ENCODE peak calls at places on chromosomes 13 and 19, in five cellular contexts. B is CD8-positive, alpha-beta T cell; X is neural progenitor cell; E is tibial nerve; J is breast epithelium. F is an unnamed sample.
A peak's percentile ranks its signal among the peaks of the same experiment; 100 is the strongest.

GRCh38 chr19:11208526-11209471 is 11.5 kb upstream of the KANK2 start:
- DNase-seq in B (no peak), X (no peak), E (no peak), J (no peak), F (no peak)

GRCh38 chr19:34960103-34960805 is 3.8 kb downstream of the ZNF792 start:
- DNase-seq in B (no peak), X (no peak), E (no peak), J (no peak), F (no peak)

GRCh38 chr19:48329167-48329891 is 4.0 kb downstream of the EMP3 start:
- DNase-seq in B (peak; percentile 59), X (no peak), E (no peak), J (no peak), F (no peak)

GRCh38 chr13:46778879-46779278 is 18.1 kb downstream of the ESD start:
- DNase-seq in B (no peak), X (no peak), E (no peak), J (no peak), F (no peak)

GRCh38 chr13:30339721-30340366 is 32.5 kb upstream of the KATNAL1 start:
- DNase-seq in B (no peak), X (no peak), E (no peak), J (no peak), F (no peak)

GRCh38 chr13:36029171-36029570 is 102.0 kb downstream of the DCLK1 start:
- DNase-seq in B (no peak), X (no peak), E (no peak), J (no peak), F (peak; percentile 69)

GRCh38 chr19:43316591-43317319 is 36.7 kb upstream of the CD177 start:
- DNase-seq in B (no peak), X (peak; percentile 91), E (no peak), J (no peak), F (peak; percentile 13)

GRCh38 chr19:49528211-49528771 is 488 bp downstream of the RCN3 start:
- DNase-seq in B (no peak), X (no peak), E (no peak), J (no peak), F (no peak)

GRCh38 chr19:46571495-46571894 is 29.6 kb upstream of the CALM3 start:
- DNase-seq in B (no peak), X (peak; percentile 72), E (no peak), J (no peak), F (no peak)

GRCh38 chr13:106156468-106156867 is 379.0 kb downstream of the EFNB2 start:
- DNase-seq in B (no peak), X (no peak), E (no peak), J (no peak), F (no peak)

GRCh38 chr13:30824651-30825050 is 81.4 kb upstream of the MEDAG start:
- DNase-seq in B (no peak), X (peak; percentile 44), E (no peak), J (no peak), F (no peak)

GRCh38 chr13:80334582-80335260 is 6.2 kb downstream of the SPRY2 start:
- DNase-seq in B (no peak), X (no peak), E (no peak), J (no peak), F (no peak)

GRCh38 chr13:80116107-80116506 is 224.8 kb downstream of the SPRY2 start:
- DNase-seq in B (no peak), X (no peak), E (no peak), J (no peak), F (no peak)

GRCh38 chr19:28631931-28632330 is 581.0 kb downstream of the UQCRFS1 start:
- DNase-seq in B (no peak), X (no peak), E (no peak), J (no peak), F (no peak)

GRCh38 chr13:64551755-64552154 is 2678.4 kb downstream of the PCDH9 start:
- DNase-seq in B (no peak), X (no peak), E (no peak), J (no peak), F (no peak)

GRCh38 chr13:109180905-109181425 is 551.6 kb downstream of the MYO16 start:
- DNase-seq in B (no peak), X (no peak), E (no peak), J (no peak), F (no peak)

GRCh38 chr13:53007872-53008271 is 20.7 kb upstream of the OLFM4 start:
- DNase-seq in B (no peak), X (no peak), E (no peak), J (no peak), F (no peak)

GRCh38 chr19:3950871-3951861 is 18.3 kb downstream of the NMRK2 start:
- DNase-seq in B (peak; percentile 56), X (no peak), E (no peak), J (no peak), F (no peak)

GRCh38 chr19:36100476-36100875 is 10.5 kb upstream of the OVOL3 start:
- DNase-seq in B (no peak), X (no peak), E (no peak), J (no peak), F (no peak)

GRCh38 chr13:75365724-75366173 is 116.2 kb downstream of the TBC1D4 start:
- DNase-seq in B (no peak), X (no peak), E (no peak), J (no peak), F (no peak)

GRCh38 chr19:10013834-10014618 is 743 bp downstream of the RDH8 start:
- DNase-seq in B (no peak), X (no peak), E (no peak), J (no peak), F (no peak)

GRCh38 chr13:106561551-106562170 is 6.3 kb downstream of the ARGLU1 start:
- DNase-seq in B (no peak), X (peak; percentile 55), E (no peak), J (no peak), F (no peak)

GRCh38 chr13:69423844-69424243 is 683.8 kb upstream of the ATXN8OS start:
- DNase-seq in B (no peak), X (peak; percentile 11), E (no peak), J (no peak), F (no peak)

DNA sequence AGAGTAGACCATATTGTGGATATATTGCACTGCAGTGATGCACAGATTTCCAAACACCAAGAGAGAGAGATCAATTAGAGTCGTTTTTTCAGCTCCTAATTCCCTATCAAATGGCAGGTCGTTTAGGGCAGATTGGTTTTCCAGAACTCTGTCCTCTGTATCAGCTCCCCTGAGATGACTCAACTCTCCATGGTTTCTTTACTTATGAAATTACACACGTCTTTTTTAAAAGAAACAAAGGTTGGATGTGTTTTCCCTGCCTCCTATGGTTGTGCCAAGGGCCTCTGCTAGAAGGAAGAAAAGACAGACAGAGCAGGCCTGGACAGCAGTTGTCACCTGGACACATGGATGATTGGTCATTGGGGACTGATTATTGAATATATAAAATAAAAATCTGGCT is 478.1 kb upstream of the NBEA start:
- DNase-seq in B (no peak), X (no peak), E (no peak), J (no peak), F (no peak)
- H3K4me3 ChIP-seq in B (no peak overlapping the region), X (no peak overlapping the region), E (no peak overlapping the region), J (no peak overlapping the region), F (no peak overlapping the region)

DNA sequence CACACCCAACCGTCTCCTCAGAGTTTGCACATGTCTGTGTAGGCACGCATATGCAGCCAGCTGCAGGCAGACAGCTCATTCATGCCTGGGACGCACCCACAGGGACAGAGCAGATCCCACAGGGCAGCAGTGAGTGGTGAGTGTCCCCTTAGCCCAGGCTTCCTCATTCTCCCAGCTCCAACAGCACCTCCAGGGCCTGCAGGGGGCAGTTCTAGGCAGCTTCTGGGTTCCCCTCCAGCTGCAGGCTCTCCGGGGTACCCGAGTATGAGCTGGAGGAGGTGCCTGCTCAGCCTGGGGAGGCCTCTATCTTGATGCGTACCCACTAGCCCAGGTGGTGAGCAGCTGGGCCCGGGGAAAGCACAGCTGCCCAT is 1.3 kb upstream of the SHANK1 start:
- DNase-seq in B (no peak), X (peak; percentile 38), E (no peak), J (no peak), F (no peak)
- TF ChIP-seq CTCF in B (no peak), X (no peak), E (no peak), J (no peak), F (no peak)

DNA sequence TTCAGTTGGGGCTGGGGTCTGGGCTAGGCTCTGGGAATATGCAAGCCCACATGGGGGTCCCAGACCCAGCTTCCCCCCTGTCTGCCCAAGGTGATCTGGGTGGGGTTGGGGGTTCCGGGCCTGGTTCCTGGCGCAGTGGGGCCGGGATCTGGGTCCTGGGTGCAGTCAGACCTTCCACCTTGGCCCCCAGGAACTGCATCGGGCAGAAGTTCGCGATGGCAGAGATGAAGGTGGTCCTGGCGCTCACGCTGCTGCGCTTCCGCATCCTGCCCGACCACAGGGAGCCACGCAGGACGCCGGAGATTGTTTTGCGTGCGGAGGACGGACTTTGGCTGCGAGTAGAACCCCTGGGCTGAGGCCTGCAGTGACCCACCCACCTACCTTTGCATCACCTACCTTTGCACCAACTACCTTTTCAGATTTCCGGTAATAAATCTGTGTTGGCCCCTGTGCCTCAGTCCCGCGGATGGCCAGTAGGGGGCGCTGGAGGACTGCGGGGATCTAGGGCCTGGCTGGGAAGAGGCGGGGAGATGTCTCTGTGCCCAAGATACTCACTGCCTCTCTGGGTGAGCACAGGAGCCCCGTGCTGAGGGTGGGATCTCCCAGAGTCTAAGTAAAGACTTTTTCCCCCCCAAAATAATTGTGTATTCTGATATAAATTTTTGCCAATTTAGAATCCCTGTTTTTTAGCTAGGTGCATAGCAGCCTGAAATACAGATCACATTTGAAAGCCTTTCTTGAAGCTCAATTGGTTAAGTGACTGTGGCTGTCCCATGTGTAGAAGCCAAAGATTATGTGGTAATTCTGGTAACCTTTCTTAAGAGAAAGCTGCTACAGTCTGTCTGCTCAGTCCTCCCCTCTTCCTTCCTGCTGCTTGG is 11.5 kb upstream of the CYP4F3 start:
- DNase-seq in B (peak; percentile 98), X (peak; percentile 5), E (peak; percentile 88), J (peak; percentile 89), F (peak; percentile 23)
- H3K4me3 ChIP-seq in B (no peak overlapping the region), X (no peak overlapping the region), E (no peak overlapping the region), J (peak overlapping the region; percentile 27), F (no peak overlapping the region)

DNA sequence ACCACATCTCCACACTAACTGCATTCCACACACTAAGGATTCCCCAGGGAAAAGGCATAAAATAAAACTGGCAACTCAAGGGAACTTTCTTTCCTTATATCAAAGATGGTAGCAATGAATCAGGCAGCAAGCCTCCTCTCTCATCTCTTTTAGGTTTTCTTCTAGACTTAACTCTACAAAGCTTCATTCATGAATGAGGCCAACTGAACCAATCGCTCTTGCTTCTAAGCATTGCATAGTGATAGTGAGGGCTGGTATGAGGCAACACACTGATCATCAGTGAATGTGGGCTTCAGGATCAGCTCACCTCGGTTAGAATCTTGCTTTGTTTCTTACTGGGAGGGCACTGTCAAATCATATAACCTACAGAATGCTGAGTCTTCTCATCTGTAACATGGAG is 1090.7 kb upstream of the MIR17HG start:
- DNase-seq in B (no peak), X (no peak), E (no peak), J (no peak), F (no peak)
- TF ChIP-seq CTCF in B (no peak), X (no peak), E (no peak), J (no peak), F (no peak)

DNA sequence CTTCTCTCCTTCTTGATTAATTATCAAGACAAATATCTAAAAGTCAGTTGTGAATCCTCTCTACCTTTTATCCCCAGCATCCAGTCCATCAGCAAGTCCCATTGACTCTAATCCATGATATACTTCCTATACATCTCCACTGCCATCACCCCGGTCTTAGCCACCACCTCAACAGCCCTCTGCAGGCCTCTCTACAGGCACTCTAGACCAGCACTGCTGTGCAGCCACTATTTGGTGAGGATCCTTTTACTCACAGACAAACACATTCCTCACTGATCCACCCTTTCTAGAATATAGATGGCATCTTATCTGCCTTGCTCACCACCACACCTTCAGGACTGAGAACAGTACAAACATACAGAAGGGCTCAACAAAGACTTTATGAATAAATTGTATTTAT is 221.7 kb downstream of the RFC3 start:
- DNase-seq in B (no peak), X (no peak), E (no peak), J (no peak), F (no peak)
- H3K4me3 ChIP-seq in B (no peak overlapping the region), X (no peak overlapping the region), E (no peak overlapping the region), J (no peak overlapping the region), F (no peak overlapping the region)

F was measured in LNCaP clone FGC.